ENCODE peak calls at places on chromosome 9, in five cellular contexts. R is HL-60, L is AG04450, A is Peyer's patch, N is cardiac muscle cell. M is an unnamed sample. For H3K27me3, the result is how much of the 10 kb centered on the place peaks cover.

GRCh38 chr9:85200726-85201402 is 531.3 kb downstream of the NTRK2 start:
- DNase-seq in R (no peak), A (no peak), L (no peak), N (no peak), M (no peak)

GRCh38 chr9:112331676-112331955 is 1.8 kb downstream of the PTBP3 start:
- DNase-seq in A (no peak), L (no peak), R (peak), N (no peak), M (no peak)

GRCh38 chr9:124708633-124709032 is 62.5 kb downstream of the NR6A1 start:
- DNase-seq in R (no peak), L (no peak), A (no peak), N (peak), M (no peak)

GRCh38 chr9:116656535-116656934 is 30.6 kb upstream of the TRIM32 start:
- DNase-seq in R (no peak), A (no peak), N (no peak), L (no peak), M (no peak)

GRCh38 chr9:15205632-15206243 is 101.3 kb downstream of the TTC39B start:
- DNase-seq in L (peak), N (no peak), R (no peak), A (no peak), M (no peak)

GRCh38 chr9:98484218-98484617 is 224.5 kb downstream of the GABBR2 start:
- DNase-seq in N (no peak), L (no peak), R (no peak), A (no peak), M (no peak)

GRCh38 chr9:136324501-136325300 is 2.6 kb upstream of the GPSM1 start:
- DNase-seq in N (peak), R (no peak), A (no peak), L (no peak), M (no peak)

GRCh38 chr9:138010274-138010800 is 132.8 kb downstream of the CACNA1B start:
- DNase-seq in A (no peak), N (no peak), L (no peak), R (no peak), M (no peak)

GRCh38 chr9:21778300-21778699 is 24.1 kb upstream of the MTAP start:
- DNase-seq in L (no peak), R (peak), N (no peak), A (no peak), M (no peak)

GRCh38 chr9:126411225-126411947 is 84.8 kb downstream of the MVB12B start:
- DNase-seq in A (no peak), N (no peak), R (no peak), L (no peak), M (peak)

GRCh38 chr9:38367898-38368297 is 24.6 kb upstream of the ALDH1B1 start:
- DNase-seq in N (no peak), R (no peak), L (no peak), A (no peak), M (no peak)

GRCh38 chr9:1051286-1052118 is 1.3 kb downstream of the DMRT2 start:
- DNase-seq in N (peak), A (peak), R (peak), L (no peak), M (no peak)

GRCh38 chr9:33378121-33378795 is 24.1 kb downstream of the AQP7 start:
- DNase-seq in A (no peak), N (no peak), R (no peak), L (no peak), M (no peak)

GRCh38 chr9:129111762-129112151 is 542 bp downstream of the PTPA start:
- DNase-seq in A (no peak), L (no peak), N (peak), R (peak), M (peak)

GRCh38 chr9:13750061-13750460 is 470.6 kb upstream of the MPDZ start:
- DNase-seq in N (no peak), R (no peak), L (peak), A (no peak), M (no peak)

GRCh38 chr9:128733256-128733655 is 9.3 kb upstream of the ZDHHC12 start:
- DNase-seq in A (peak), R (peak), N (peak), L (peak), M (no peak)

GRCh38 chr9:15306068-15306756 is 804 bp downstream of the TTC39B start:
- DNase-seq in L (no peak), A (peak), R (no peak), N (peak), M (peak)

GRCh38 chr9:17081351-17081750 is 53.5 kb upstream of the CNTLN start:
- DNase-seq in N (no peak), A (no peak), R (no peak), L (no peak), M (no peak)

GRCh38 chr9:108468364-108468763 is 387.4 kb downstream of the ACTL7B start:
- DNase-seq in R (no peak), A (no peak), L (no peak), N (peak), M (no peak)

GRCh38 chr9:128917151-128917849 is 3.5 kb upstream of the PHYHD1 start:
- DNase-seq in L (no peak), N (no peak), A (no peak), R (no peak), M (no peak)

GRCh38 chr9:91315191-91315590 is 46.5 kb downstream of the AUH start:
- DNase-seq in R (no peak), L (no peak), A (no peak), N (no peak), M (no peak)

GRCh38 chr9:33132249-33132772 is 34.8 kb downstream of the B4GALT1 start:
- DNase-seq in R (no peak), L (peak), A (no peak), N (no peak), M (no peak)

GRCh38 chr9:2478421-2478820 is 143.2 kb upstream of the VLDLR start:
- DNase-seq in N (no peak), L (no peak), R (no peak), A (no peak), M (no peak)

GRCh38 chr9:17627641-17628040 is 48.8 kb downstream of the SH3GL2 start:
- DNase-seq in L (peak), N (no peak), A (no peak), R (no peak), M (no peak)

GRCh38 chr9:117034862-117035261 is 347.8 kb downstream of the TRIM32 start:
- DNase-seq in R (no peak), A (no peak), N (peak), L (no peak), M (no peak)

DNA sequence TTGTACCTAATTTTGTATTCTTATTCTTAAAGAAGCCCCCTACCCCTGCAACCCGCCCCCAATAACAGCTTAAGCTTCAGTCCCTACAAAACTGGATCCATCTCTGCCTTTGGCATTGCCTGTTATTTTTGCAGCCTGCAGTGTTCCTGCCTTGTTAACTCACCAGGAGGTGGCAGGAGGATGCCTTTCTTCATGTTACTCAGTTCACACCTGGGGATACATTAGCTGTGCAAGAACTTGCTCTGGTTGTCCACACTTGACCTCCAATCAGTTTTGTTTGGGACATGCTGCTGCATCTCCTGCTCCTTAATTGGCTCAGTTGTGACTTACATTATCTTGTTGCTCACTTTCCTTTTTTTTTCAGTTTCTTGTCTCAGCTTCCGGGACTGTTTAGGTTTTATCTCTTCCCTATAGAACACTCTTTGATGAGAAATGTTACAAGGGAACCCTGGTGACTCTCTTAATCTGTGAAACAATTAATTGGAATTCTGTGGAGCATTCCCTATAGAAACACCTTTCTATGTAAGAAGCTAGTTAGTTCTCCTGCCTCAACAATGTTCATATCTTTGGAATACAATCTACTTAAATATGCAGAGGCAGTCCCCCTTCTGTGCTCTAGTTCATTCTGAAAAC is 467.7 kb upstream of the ACO1 start:
- DNase-seq in L (no peak), R (no peak), N (peak), A (no peak), M (no peak)
- TF ChIP-seq CTCF in L (no peak), R (no peak), N (no peak), A (no peak), M (no peak)

DNA sequence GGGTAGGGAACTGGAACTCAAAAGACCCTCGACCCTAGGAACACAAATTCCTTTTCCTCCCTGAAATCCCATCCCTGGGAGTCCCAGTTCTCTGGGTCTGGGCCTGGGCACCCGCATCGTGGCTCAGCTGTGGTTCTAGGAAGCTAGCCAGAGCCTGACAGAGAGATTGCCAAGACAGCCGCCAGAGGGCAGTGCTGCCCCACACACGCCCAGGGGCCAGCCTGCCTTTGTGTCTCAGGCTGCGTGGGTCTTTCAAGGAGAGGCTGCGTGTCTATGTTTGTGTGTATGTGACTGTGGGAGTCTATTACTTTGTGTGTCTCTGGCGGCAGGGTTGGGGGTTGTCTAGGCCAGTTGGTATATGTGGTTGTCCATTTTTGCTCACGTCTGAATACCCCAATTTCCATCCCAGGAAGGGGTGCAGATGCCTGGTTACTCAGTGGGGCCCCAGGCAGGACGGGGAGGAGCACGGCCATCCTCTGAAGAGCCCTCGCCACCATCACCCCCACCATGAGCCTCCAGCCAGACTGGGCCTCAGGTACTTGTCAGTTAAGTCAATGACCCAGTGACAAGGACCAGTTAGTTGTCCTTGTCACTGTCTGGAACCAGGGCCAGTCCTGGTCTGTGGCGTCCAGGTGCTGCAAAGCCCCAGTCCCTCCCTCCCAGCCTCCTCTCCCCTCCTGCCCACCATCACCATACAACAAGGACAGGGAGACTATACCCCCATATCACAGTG is 32.2 kb upstream of the TTLL11 start:
- DNase-seq in L (peak), R (peak), N (peak), A (peak), M (peak)
- H3K4me3 ChIP-seq in L (no peak), R (no peak), N (no peak), A (no peak), M (no peak)

GRCh38 chr9:127558581-127559246 is 53.4 kb upstream of the STXBP1 start:
- DNase-seq in R (no peak), N (peak), L (no peak), A (peak), M (no peak)
- H3K27me3 ChIP-seq in R (under half), N (under half), L (under half), A (under half), M (under half)

DNA sequence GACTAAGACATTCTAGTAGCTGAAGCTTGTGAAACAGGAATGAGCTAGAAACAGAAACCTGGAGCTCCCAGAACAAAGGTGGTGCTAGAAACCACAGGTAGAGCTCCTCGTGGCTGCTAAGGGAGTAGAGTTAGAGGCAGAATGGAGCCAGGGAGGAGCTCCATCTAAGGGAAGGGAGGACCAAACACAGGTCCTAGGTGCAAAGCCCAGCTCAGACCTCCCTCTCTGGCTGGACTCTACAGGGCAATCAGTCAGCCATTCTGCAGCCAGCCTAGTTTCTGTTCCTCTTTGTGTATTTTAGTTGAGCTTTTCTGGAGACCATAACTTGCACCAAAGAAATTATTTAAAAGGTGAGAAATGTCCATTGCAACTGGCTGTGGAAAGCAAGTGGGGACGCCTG is 70.4 kb downstream of the CRB2 start:
- DNase-seq in R (peak), N (no peak), L (no peak), A (no peak), M (no peak)
- TF ChIP-seq CTCF in R (no peak), N (no peak), L (no peak), A (no peak), M (peak)

GRCh38 chr9:93206576-93207155 is 22.7 kb downstream of the WNK2 start:
- DNase-seq in R (no peak), L (no peak), A (peak), N (no peak), M (no peak)
- H3K4me3 ChIP-seq in R (no peak), L (no peak), A (no peak), N (no peak), M (no peak)

GRCh38 chr9:36738318-36738975 is 165.8 kb downstream of the MELK start:
- DNase-seq in R (no peak), N (no peak), L (no peak), A (no peak), M (no peak)
- H3K27me3 ChIP-seq in R (under half), N (under half), L (under half), A (under half), M (under half)

GRCh38 chr9:132221941-132222340 is 60.1 kb downstream of the NTNG2 start:
- DNase-seq in R (no peak), A (no peak), N (no peak), L (no peak), M (no peak)
- TF ChIP-seq CTCF in R (no peak), A (no peak), N (no peak), L (no peak), M (no peak)

GRCh38 chr9:120712539-120713031 is 1.7 kb downstream of the MEGF9 start:
- DNase-seq in L (no peak), A (no peak), R (no peak), N (no peak), M (no peak)
- H3K4me3 ChIP-seq in L (peak), A (peak), R (peak), N (no peak), M (no peak)

GRCh38 chr9:34484678-34485077 is 26.1 kb downstream of the DNAI1 start:
- DNase-seq in R (no peak), A (no peak), N (no peak), L (no peak), M (no peak)
- H3K27me3 ChIP-seq in R (under half), A (under half), N (under half), L (under half), M (under half)

GRCh38 chr9:19137282-19137681 is 10.0 kb upstream of the PLIN2 start:
- DNase-seq in N (no peak), L (no peak), R (no peak), A (no peak), M (no peak)

GRCh38 chr9:19138084-19138483 is 10.8 kb upstream of the PLIN2 start:
- DNase-seq in A (no peak), N (no peak), R (no peak), L (no peak), M (no peak)

GRCh38 chr9:19130436-19130835 is 3.1 kb upstream of the PLIN2 start:
- DNase-seq in R (no peak), L (no peak), A (no peak), N (no peak), M (no peak)

GRCh38 chr9:19133549-19134345 is 6.5 kb upstream of the PLIN2 start:
- DNase-seq in N (no peak), A (no peak), R (no peak), L (no peak), M (no peak)

DNA sequence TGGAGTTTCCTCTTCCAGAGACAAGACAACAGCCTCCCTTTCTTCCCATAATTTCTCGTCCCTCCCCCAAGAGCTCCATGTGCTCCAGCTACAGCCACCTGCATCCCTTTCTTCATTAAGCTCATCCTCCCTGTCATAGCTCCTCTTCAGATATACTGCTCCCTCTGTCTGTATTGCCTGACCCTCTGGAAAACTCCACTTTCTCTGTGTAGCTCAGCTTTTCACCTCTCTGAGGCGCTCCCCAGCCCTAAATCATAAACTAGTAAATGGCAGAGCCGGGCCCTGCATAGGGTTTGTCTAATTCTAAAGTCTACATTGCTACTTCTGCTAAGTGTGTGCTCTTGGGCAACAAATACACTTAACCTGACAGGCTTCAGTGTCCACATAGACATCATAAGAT is 8.8 kb upstream of the PLIN2 start:
- DNase-seq in L (no peak), A (no peak), R (no peak), N (no peak), M (no peak)
- TF ChIP-seq CTCF in L (no peak), A (no peak), R (no peak), N (no peak), M (no peak)